ENCODE peak calls at places on chromosomes 5 and 9, in seven cellular contexts. X, C, D, T, N, I and L are unnamed samples.

GRCh38 chr9:14263707-14264483 is 50.0 kb downstream of the NFIB start:
- DNase-seq in C (no peak), N (no peak), X (no peak), T (no peak), I (no peak), D (no peak), L (no peak)

GRCh38 chr9:113302792-113303418 is at the start of gene RNF183:
- DNase-seq in T (no peak), N (no peak), D (no peak), C (no peak), I (no peak), X (no peak), L (no peak)

GRCh38 chr5:37370550-37370863 is 399 bp downstream of the NUP155 start:
- DNase-seq in D (no peak), C (peak), N (no peak), I (no peak), T (no peak), X (no peak), L (no peak)

GRCh38 chr5:93100976-93101375 is 480.0 kb downstream of the NR2F1-AS1 start:
- DNase-seq in D (no peak), N (no peak), I (no peak), C (no peak), T (no peak), X (no peak), L (no peak)

GRCh38 chr9:88559661-88560060 is 24.7 kb downstream of the NXNL2 start:
- DNase-seq in T (no peak), D (no peak), I (no peak), N (no peak), C (no peak), X (no peak), L (no peak)

GRCh38 chr5:152142845-152143469 is 218.3 kb upstream of the GLRA1 start:
- DNase-seq in I (peak), T (no peak), D (peak), N (no peak), X (peak), C (peak), L (peak)

GRCh38 chr5:61301820-61302563 is 30.1 kb upstream of the ZSWIM6 start:
- DNase-seq in X (peak), D (peak), C (peak), T (peak), N (peak), I (peak), L (no peak)

GRCh38 chr5:79561525-79561893 is 47.6 kb upstream of the HOMER1 start:
- DNase-seq in N (no peak), T (no peak), X (no peak), C (no peak), D (peak), I (no peak), L (no peak)

GRCh38 chr5:138448070-138448469 is 9.2 kb downstream of the REEP2 start:
- DNase-seq in D (no peak), X (no peak), I (no peak), T (no peak), N (peak), C (no peak), L (peak)

GRCh38 chr5:154714271-154714986 is 40.7 kb upstream of the LARP1 start:
- DNase-seq in C (no peak), X (no peak), T (no peak), D (no peak), I (no peak), N (no peak), L (no peak)

GRCh38 chr5:146345578-146346366 is 7.1 kb downstream of the POU4F3 start:
- DNase-seq in T (no peak), C (no peak), N (no peak), I (no peak), D (no peak), X (no peak), L (no peak)

GRCh38 chr9:419571-420156 is 205.0 kb downstream of the DOCK8 start:
- DNase-seq in I (no peak), T (no peak), N (no peak), D (no peak), X (no peak), C (no peak), L (no peak)

GRCh38 chr5:9782806-9783560 is 152.8 kb upstream of the TAS2R1 start:
- DNase-seq in D (no peak), T (no peak), N (no peak), I (no peak), X (no peak), C (no peak), L (no peak)

GRCh38 chr5:80701597-80701996 is 46.8 kb upstream of the DHFR start:
- DNase-seq in X (no peak), T (no peak), D (no peak), N (no peak), I (no peak), C (no peak), L (no peak)

DNA sequence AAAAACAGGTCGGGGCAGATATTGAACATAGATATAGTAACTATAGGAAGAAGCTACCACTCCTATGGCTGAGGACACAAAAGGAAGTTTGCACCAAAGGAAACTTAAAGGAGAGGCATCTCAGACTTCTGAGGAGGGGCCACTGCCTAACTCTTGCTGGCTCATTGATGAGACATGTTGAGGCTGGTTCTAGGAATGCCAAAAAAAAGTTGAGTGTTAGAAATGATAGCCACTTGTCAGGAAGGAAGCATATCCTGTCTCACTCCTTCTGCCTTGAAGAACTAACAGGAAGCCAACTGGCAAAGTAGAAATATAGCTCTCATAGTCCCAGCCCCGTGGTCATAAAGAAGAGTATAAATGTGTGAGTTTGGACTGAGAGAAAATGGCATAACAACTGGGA is 23.3 kb upstream of the STOM start:
- DNase-seq in X (no peak), N (no peak), T (no peak), I (no peak), C (no peak), D (no peak), L (no peak)
- TF ChIP-seq POLR2A in X (no peak), N (no peak), T (no peak), I (no peak), C (no peak), D (no peak), L (no peak)

DNA sequence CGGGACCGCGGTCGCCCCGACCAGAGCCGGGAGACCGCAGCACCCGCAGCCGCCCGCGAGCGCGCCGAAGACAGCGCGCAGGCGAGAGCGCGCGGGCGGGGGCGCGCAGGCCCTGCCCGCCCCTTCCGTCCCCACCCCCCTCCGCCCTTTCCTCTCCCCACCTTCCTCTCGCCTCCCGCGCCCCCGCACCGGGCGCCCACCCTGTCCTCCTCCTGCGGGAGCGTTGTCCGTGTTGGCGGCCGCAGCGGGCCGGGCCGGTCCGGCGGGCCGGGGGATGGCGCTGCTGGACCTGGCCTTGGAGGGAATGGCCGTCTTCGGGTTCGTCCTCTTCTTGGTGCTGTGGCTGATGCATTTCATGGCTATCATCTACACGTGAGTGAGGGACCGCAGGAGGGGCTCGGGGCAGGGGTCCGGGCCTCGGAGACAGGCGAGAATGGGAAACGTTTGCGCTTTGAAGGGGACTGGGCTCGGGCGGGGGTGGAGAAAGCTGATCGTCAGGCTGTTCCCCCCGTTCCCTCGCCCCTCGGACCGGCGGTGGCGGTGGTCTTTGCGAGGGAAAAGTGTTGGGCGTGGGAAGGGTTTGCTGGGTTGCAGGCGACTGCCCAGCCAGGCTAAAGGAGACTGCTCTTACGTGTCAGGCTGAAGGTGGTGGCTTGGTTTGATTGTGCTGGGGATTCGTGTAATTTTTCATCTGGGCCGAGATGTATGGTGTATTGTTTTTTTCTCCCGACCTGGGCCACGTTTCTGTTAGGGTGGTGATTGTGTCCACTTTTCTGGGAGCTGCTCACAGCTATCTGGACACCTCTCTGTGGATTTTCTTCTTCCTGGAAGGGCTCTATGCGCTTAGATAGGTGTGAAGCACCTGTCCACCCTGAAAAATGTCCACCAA is 572 bp downstream of the UGCG start:
- DNase-seq in X (peak), T (peak), D (no peak), I (peak), N (peak), C (peak), L (peak)
- TF ChIP-seq CTCF in X (no peak), T (no peak), D (no peak), I (no peak), N (no peak), C (peak), L (peak)

DNA sequence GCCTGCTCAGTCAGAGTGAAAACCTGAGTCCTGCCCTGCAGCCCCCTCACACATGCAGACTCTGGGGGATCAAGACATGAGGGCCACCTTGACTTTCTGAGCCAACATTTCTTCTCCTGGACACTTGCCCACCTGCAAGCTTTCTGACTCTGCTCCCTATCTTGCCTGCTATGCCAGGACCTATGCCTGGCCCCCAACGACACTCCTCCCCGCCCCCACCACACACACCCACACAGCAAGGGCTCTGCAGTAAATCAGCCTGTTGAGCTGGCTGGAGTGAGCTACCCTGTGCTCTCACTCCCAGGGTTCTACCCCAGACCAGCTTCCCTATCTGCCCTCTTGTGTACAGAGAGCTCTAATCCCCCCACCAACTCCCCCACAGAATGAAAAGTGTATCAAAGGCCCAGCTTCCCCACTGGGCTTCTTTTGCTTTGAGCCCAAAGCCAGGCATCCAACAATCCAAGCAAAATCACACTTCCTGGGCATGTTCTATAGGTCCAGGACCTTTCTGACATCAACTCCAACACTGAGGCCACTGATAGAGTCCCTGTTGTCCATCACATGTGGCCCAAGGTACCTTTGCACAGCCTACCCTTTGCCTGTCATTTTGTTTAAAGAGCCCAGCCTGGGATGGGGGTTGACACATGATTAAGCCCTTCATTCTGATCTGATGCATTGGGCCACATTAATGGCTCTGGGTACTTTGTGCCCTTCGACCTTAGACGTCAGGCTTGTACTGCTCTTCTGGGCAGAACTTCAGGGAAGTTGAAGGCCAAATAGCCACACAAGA is 7.2 kb downstream of the PDLIM4 start:
- DNase-seq in T (no peak), I (peak), D (no peak), X (no peak), C (no peak), N (peak), L (peak)
- TF ChIP-seq POLR2A in T (no peak), I (no peak), D (no peak), X (no peak), C (no peak), N (no peak), L (no peak)

GRCh38 chr9:133375116-133375723 is 640 bp downstream of the SURF4 start:
- DNase-seq in C (peak), T (peak), N (no peak), D (no peak), X (no peak), I (no peak), L (no peak)
- TF ChIP-seq CTCF in C (peak), T (no peak), N (no peak), D (no peak), X (no peak), I (no peak), L (no peak)

GRCh38 chr9:76883341-76883740 is 22.6 kb downstream of the PRUNE2 start:
- DNase-seq in T (no peak), N (no peak), I (no peak), D (no peak), C (no peak), X (no peak), L (no peak)

GRCh38 chr9:76884823-76885222 is 21.1 kb downstream of the PRUNE2 start:
- DNase-seq in C (no peak), T (no peak), I (no peak), D (no peak), X (no peak), N (no peak), L (no peak)

GRCh38 chr9:76887951-76888350 is 18.0 kb downstream of the PRUNE2 start:
- DNase-seq in C (no peak), I (no peak), T (no peak), N (no peak), X (no peak), D (no peak), L (no peak)

GRCh38 chr9:76886318-76886717 is 19.6 kb downstream of the PRUNE2 start:
- DNase-seq in T (no peak), X (no peak), N (no peak), D (no peak), C (no peak), I (no peak), L (no peak)

DNA sequence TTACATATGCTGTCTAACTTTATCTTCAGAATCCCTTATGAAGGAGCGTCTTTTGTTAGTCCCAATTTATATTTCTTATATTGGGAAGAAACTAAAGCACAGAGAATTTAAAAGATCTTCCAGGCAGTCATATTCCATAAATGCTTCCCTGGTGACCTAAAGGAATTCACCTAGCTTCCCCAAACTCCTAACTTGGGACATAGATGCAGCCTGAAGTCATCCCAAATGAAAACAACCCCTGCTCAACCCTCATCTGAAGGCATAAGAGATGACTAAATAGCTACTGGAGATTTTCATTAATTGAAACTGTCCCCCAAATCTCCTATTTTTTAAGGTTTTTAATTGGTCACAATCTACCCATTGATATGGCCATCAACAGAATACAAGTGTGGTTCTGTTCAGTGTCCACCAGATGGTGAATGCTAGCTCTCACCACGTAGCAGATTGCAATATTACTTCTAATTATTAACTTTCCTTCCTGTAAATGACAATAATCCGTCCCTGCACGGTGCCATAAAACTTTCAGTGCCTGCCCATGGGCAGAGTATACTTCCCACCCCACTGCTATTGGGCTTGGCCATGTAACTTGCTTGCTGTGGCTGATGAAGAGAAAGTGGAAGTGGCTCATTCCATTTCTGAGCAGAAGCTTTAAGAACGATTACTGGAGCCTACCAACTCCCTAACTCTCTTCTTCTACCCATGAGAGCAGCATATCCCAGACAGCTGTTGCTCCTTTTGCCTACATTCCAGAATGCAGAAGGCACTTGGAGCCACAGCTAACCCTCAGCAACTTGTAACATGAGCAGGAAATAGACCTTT is 18.7 kb downstream of the PRUNE2 start:
- DNase-seq in N (no peak), D (no peak), T (no peak), X (no peak), C (no peak), I (no peak), L (no peak)
- TF ChIP-seq POLR2A in N (no peak), D (no peak), T (no peak), X (no peak), C (no peak), I (no peak), L (no peak)

GRCh38 chr9:110056062-110056461 is 151.9 kb downstream of the C9orf152 start:
- DNase-seq in C (no peak), T (no peak), X (no peak), D (no peak), N (no peak), I (no peak), L (no peak)

GRCh38 chr9:110059461-110059860 is 148.5 kb downstream of the C9orf152 start:
- DNase-seq in D (no peak), N (no peak), X (peak), I (no peak), C (no peak), T (peak), L (peak)

DNA sequence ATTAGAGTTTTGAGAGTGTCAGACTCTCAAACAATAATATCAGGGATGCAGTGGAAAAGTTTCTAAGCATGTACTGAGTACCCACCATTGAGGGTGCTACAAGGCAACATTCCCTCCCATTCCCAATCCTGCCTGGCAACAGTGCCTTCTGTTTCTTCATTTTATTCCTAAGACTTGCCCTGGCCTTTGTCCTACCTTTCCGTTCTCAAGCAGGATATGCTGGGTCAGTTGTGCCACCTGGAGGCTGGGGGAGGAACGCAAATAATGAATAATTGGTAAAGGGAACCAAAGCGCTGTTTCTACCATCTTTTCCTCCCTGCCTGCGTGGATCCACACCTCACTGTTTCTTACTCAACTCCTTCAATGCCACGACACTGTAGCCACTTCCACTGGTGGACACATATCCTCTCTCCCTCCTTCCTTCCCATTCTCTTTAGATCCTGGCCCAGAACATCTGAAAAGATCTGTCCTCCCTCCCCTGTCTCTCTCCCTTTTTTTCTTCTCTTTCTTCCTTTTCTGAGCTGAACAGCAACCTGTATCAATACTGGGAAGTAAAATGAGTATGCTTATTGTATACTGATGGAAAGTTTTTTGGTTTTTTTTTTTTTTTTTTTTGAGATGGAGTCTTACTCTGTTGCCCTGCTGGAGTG is 149.5 kb downstream of the C9orf152 start:
- DNase-seq in D (no peak), C (peak), I (peak), N (no peak), X (no peak), T (no peak), L (no peak)
- TF ChIP-seq CTCF in D (peak), C (peak), I (peak), N (no peak), X (peak), T (peak), L (peak)

GRCh38 chr9:136852664-136853595 is 784 bp downstream of the MAMDC4 start:
- DNase-seq in C (no peak), T (peak), I (peak), X (peak), N (no peak), D (peak), L (peak)

GRCh38 chr9:136854113-136854841 is 2.1 kb downstream of the MAMDC4 start:
- DNase-seq in X (peak), C (no peak), D (peak), I (peak), T (peak), N (no peak), L (peak)

GRCh38 chr9:136854842-136855460 is 2.8 kb downstream of the MAMDC4 start:
- DNase-seq in I (no peak), C (no peak), X (no peak), T (no peak), D (peak), N (no peak), L (no peak)

GRCh38 chr9:136851941-136852663 is at the start of gene MAMDC4:
- DNase-seq in I (peak), D (no peak), C (no peak), T (peak), X (no peak), N (no peak), L (no peak)

GRCh38 chr9:136853596-136854112 is 1.5 kb downstream of the MAMDC4 start:
- DNase-seq in C (no peak), N (no peak), I (peak), T (peak), X (peak), D (peak), L (no peak)
- TF ChIP-seq POLR2A in C (no peak), N (no peak), I (no peak), T (no peak), X (no peak), D (no peak), L (no peak)

DNA sequence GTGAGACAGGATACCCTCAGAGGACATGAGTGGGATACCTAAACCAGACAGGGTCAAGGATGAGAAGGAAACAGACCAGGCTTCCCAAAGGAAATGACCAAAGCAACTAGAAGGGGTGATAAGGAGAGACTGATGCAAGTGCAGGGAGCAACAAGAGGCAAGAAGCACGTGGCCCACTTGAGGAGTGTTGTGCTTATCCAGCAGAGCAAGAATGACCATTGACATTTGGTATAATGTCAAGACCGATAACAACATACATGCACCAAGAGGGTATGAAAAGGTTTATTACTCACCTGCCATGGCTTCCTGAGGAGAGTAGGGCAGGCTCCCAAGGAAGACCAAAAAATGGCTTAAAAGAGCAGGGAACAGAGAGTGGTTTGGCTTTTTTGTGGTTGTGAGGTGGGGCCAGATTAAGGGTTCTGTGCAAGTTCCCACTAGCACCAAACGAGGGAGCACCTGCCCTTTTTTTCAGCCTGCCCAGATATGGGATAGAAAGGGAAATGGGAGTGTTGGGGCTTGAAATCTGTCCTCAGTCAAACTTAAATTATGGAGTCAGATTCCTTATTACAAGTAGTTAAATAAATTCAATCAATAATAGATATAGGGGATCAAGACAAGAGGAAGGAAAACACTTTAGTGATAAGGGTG is 513.6 kb downstream of the RASEF start:
- DNase-seq in T (no peak), X (no peak), D (no peak), I (no peak), C (no peak), N (no peak), L (no peak)
- TF ChIP-seq CTCF in T (peak), X (no peak), D (no peak), I (no peak), C (no peak), N (no peak), L (no peak)